ENCODE peak calls at places on chromosomes 13 and 19, in six cellular contexts. J, W, T, A, L and B are unnamed samples.

GRCh38 chr19:13951799-13952153 is 533 bp upstream of the DCAF15 start:
- DNase-seq in W (no peak), J (no peak), T (no peak), L (no peak), A (no peak), B (no peak)

GRCh38 chr13:51396352-51396751 is 56.5 kb downstream of the INTS6 start:
- DNase-seq in T (no peak), J (no peak), A (no peak), L (peak; percentile 65), W (peak; percentile 26), B (no peak)

GRCh38 chr13:51455532-51455931 is 2.7 kb upstream of the INTS6 start:
- DNase-seq in A (no peak), L (no peak), J (no peak), T (no peak), W (no peak), B (no peak)

GRCh38 chr13:73212482-73212881 is 153.7 kb downstream of the KLF5 start:
- DNase-seq in W (no peak), J (no peak), T (no peak), L (no peak), A (no peak), B (no peak)

GRCh38 chr19:49930483-49931011 is 1.2 kb upstream of the NUP62 start:
- DNase-seq in W (no peak), A (peak; percentile 83), L (peak; percentile 56), T (peak; percentile 24), J (no peak), B (no peak)

GRCh38 chr13:108212901-108213300 is 2.4 kb downstream of the LIG4 start:
- DNase-seq in A (no peak), T (no peak), W (no peak), L (no peak), J (no peak), B (no peak)

GRCh38 chr13:39601636-39602035 is 1.4 kb downstream of the LHFPL6 start:
- DNase-seq in T (no peak), A (no peak), W (no peak), J (no peak), L (no peak), B (no peak)

GRCh38 chr13:42101821-42102580 is 53.6 kb downstream of the DGKH start:
- DNase-seq in A (no peak), W (no peak), T (no peak), J (no peak), L (no peak), B (no peak)

GRCh38 chr13:65597839-65598818 is 1632.0 kb downstream of the PCDH9 start:
- DNase-seq in W (no peak), L (peak; percentile 44), J (no peak), A (no peak), T (no peak), B (no peak)

GRCh38 chr19:18441804-18442788 is 4.2 kb upstream of the ISYNA1 start:
- DNase-seq in L (no peak), J (no peak), W (no peak), A (no peak), T (no peak), B (peak; percentile 38)